ENCODE peak calls at places on chromosomes 13 and 19, in nine cellular contexts. S, U, N, H, J, B, K, M and Q are unnamed samples.

GRCh38 chr19:32345261-32346207 is at the start of gene ZNF507:
- DNase-seq in S (no peak), U (peak), N (peak), H (peak), J (peak), B (peak), K (peak), M (no peak), Q (peak)

GRCh38 chr13:33015791-33016323 is 366 bp upstream of the KL start:
- DNase-seq in S (no peak), U (no peak), N (no peak), H (peak), J (no peak), B (no peak), K (no peak), M (no peak), Q (no peak)

GRCh38 chr13:83221813-83222241 is 660.4 kb downstream of the SLITRK1 start:
- DNase-seq in S (peak), U (no peak), N (peak), H (no peak), J (no peak), B (no peak), K (no peak), M (peak), Q (no peak)

GRCh38 chr13:32211788-32212187 is 103.4 kb downstream of the ZAR1L start:
- DNase-seq in S (peak), U (no peak), N (peak), H (no peak), J (no peak), B (no peak), K (no peak), M (peak), Q (no peak)

GRCh38 chr13:24288870-24289269 is 20.5 kb upstream of the C1QTNF9 start:
- DNase-seq in S (no peak), U (no peak), N (no peak), H (no peak), J (no peak), B (no peak), K (no peak), M (peak), Q (no peak)

GRCh38 chr13:23922005-23922932 is 25.0 kb upstream of the C1QTNF9B start:
- DNase-seq in S (no peak), U (no peak), N (peak), H (no peak), J (no peak), B (no peak), K (no peak), M (no peak), Q (no peak)

GRCh38 chr13:110265682-110266430 is 41.1 kb downstream of the COL4A1 start:
- DNase-seq in S (no peak), U (peak), N (peak), H (no peak), J (no peak), B (peak), K (no peak), M (no peak), Q (no peak)

GRCh38 chr13:43071824-43072223 is 48.4 kb downstream of the DNAJC15 start:
- DNase-seq in S (no peak), U (no peak), N (no peak), H (no peak), J (no peak), B (no peak), K (no peak), M (no peak), Q (no peak)

GRCh38 chr19:41263042-41263849 is 926 bp upstream of the HNRNPUL1 start:
- DNase-seq in S (no peak), U (peak), N (peak), H (peak), J (peak), B (peak), K (peak), M (peak), Q (peak)

GRCh38 chr13:47959468-47960088 is 41.5 kb downstream of the SUCLA2 start:
- DNase-seq in S (no peak), U (no peak), N (no peak), H (no peak), J (no peak), B (no peak), K (no peak), M (no peak), Q (no peak)

GRCh38 chr19:40217027-40217810 is 965 bp downstream of the TTC9B start:
- DNase-seq in S (no peak), U (peak), N (no peak), H (peak), J (no peak), B (no peak), K (no peak), M (no peak), Q (no peak)

GRCh38 chr19:4083677-4084546 is 17.2 kb upstream of the ZBTB7A start:
- DNase-seq in S (no peak), U (peak), N (no peak), H (peak), J (no peak), B (no peak), K (peak), M (no peak), Q (peak)

GRCh38 chr13:101576452-101576851 is 124.0 kb downstream of the ITGBL1 start:
- DNase-seq in S (peak), U (no peak), N (peak), H (no peak), J (no peak), B (no peak), K (no peak), M (no peak), Q (no peak)

GRCh38 chr13:82833928-82834327 is 1048.3 kb downstream of the SLITRK1 start:
- DNase-seq in S (peak), U (no peak), N (peak), H (no peak), J (no peak), B (no peak), K (no peak), M (no peak), Q (no peak)

GRCh38 chr19:52673014-52673413 is 34.9 kb upstream of the ZNF83 start:
- DNase-seq in S (no peak), U (no peak), N (peak), H (no peak), J (no peak), B (no peak), K (no peak), M (no peak), Q (no peak)

GRCh38 chr19:45913874-45914830 is at the start of gene NANOS2:
- DNase-seq in S (no peak), U (peak), N (no peak), H (no peak), J (peak), B (peak), K (no peak), M (no peak), Q (no peak)

GRCh38 chr13:29546662-29547061 is 48.8 kb downstream of the SLC7A1 start:
- DNase-seq in S (no peak), U (no peak), N (no peak), H (no peak), J (no peak), B (no peak), K (no peak), M (no peak), Q (no peak)

GRCh38 chr13:97810152-97810551 is 143.3 kb upstream of the IPO5 start:
- DNase-seq in S (no peak), U (no peak), N (peak), H (no peak), J (no peak), B (no peak), K (no peak), M (no peak), Q (no peak)
- TF ChIP-seq CTCF in S (peak), U (peak), N (peak), H (peak), J (peak), B (peak), K (no peak), M (peak), Q (no peak)

DNA sequence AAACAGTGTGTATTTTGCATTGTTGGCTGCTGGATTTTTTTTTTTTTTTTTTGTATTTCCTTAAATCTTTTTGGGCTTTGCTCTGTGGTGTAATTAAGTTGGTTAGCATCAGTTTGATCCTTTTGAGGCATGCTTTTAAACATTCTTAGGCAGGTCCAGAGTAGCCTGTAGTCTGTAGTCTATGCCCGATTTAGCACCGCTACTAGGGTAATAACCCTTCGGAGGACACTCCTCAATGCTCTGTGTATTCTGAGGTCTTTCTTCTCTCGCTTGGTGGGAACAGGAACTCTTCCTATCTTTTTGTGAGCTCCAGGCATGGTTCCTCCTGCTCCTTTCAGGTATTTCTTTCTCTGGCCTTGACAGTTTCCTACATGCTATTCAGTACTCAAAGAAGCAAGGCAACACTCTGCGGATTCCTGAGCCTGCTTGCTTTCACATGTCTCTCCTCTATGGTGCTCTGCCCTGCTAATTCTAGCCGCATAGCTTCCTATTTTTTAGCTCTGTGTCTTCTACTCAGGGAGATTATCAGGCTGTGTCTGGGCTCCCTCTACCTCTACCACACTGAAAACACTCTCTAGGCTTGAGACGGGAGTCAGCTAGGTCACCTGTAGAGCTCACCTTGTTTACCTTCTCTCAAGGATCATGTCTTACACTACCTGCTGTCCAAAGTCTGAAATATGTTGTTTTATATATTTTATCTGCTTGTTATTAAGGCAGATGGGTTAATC is 195.1 kb downstream of the NDFIP2 start:
- DNase-seq in S (no peak), U (no peak), N (no peak), H (no peak), J (no peak), B (no peak), K (no peak), M (no peak), Q (no peak)
- TF ChIP-seq CTCF in S (no peak), U (no peak), N (no peak), H (no peak), J (no peak), B (no peak), K (no peak), M (no peak), Q (no peak)

GRCh38 chr19:15072930-15073647 is 8.9 kb upstream of the OR1I1 start:
- DNase-seq in S (no peak), U (no peak), N (no peak), H (no peak), J (no peak), B (peak), K (no peak), M (peak), Q (no peak)
- TF ChIP-seq CTCF in S (no peak), U (no peak), N (no peak), H (no peak), J (peak), B (peak), K (no peak), M (no peak), Q (no peak)

DNA sequence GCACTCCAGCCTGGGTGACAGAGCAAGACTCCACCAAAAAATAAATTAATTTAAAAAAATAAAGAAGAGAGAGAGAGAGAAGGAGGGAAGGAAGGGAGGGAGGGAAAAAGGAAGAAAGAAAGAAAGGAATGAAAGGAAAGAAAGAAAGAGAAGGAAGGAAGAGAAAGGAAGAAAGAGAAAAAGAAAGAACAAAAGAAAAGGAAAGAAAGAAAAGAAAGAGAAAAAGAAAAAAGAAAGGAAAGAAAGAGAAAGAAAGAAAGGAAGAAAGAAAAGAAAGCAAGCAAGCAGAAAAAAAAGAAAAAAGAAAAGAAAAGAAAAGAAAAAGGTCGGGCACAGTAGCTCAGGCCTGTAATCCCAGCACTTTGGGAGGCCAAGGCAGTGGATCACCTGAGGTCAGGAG is 14.9 kb upstream of the ZNRF4 start:
- DNase-seq in S (no peak), U (no peak), N (no peak), H (no peak), J (no peak), B (no peak), K (no peak), M (no peak), Q (no peak)
- TF ChIP-seq CTCF in S (no peak), U (no peak), N (no peak), H (no peak), J (no peak), B (no peak), K (no peak), M (no peak), Q (no peak)

GRCh38 chr19:8630796-8631424 is 477 bp downstream of the NFILZ start:
- DNase-seq in S (no peak), U (no peak), N (no peak), H (no peak), J (no peak), B (no peak), K (no peak), M (no peak), Q (no peak)
- TF ChIP-seq CTCF in S (no peak), U (no peak), N (no peak), H (no peak), J (no peak), B (no peak), K (no peak), M (no peak), Q (no peak)

GRCh38 chr13:27915301-27916207 is 4.2 kb upstream of the PDX1 start:
- DNase-seq in S (no peak), U (no peak), N (no peak), H (no peak), J (no peak), B (no peak), K (no peak), M (no peak), Q (no peak)

GRCh38 chr13:27919299-27919933 is 384 bp upstream of the PDX1 start:
- DNase-seq in S (no peak), U (no peak), N (no peak), H (no peak), J (no peak), B (no peak), K (no peak), M (no peak), Q (no peak)

GRCh38 chr13:27918041-27918917 is 1.5 kb upstream of the PDX1 start:
- DNase-seq in S (no peak), U (no peak), N (no peak), H (no peak), J (no peak), B (no peak), K (no peak), M (no peak), Q (no peak)

GRCh38 chr13:27918918-27919255 is 913 bp upstream of the PDX1 start:
- DNase-seq in S (no peak), U (no peak), N (no peak), H (no peak), J (no peak), B (no peak), K (no peak), M (no peak), Q (no peak)

DNA sequence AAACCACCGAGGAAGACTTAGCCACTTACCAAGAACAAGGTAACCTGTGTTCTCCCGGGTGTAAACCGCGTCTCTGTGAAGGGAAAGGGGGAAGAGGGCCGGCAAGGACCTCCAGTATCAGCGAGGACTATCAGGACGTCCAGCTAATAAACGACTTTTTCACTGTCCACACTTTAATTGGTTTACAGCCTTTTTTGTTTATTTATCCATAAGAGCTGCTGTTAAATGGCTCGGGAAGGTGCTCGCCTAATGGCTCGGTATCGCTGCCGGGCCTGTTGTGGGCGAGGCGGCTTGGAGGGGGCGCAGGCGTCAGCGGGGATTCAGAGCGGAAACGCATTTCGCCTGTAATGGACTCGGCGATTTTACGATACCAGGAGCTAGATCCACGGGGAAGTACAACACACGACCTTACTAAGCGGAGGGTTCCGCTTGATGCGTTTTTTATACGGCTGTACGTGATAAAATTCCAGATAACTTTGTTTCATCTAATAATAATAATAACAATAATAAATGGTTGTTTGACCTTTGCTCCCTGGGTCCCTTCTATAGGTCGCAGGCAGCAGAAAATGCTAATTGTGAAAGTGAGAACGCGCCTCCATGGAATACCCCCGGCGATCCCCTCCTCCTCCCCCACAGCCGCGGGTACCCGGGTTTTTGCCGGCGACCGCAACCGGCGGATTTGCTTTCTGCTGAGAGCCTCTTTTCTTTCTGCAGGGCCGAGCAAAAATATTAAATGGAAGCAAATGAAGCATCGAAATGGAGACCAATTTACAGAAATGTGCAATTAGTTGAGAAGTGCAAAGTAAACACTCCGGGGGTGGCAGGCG is 2.5 kb upstream of the PDX1 start:
- DNase-seq in S (no peak), U (no peak), N (no peak), H (no peak), J (no peak), B (no peak), K (no peak), M (no peak), Q (no peak)
- TF ChIP-seq CTCF in S (no peak), U (no peak), N (no peak), H (no peak), J (no peak), B (no peak), K (no peak), M (no peak), Q (no peak)

GRCh38 chr19:54415901-54416621 is 797 bp downstream of the TTYH1 start:
- DNase-seq in S (no peak), U (no peak), N (no peak), H (no peak), J (no peak), B (no peak), K (no peak), M (no peak), Q (no peak)

GRCh38 chr19:54414156-54414555 is 1.1 kb upstream of the TTYH1 start:
- DNase-seq in S (no peak), U (no peak), N (no peak), H (no peak), J (no peak), B (no peak), K (no peak), M (no peak), Q (no peak)

GRCh38 chr19:54416695-54417491 is 1.6 kb downstream of the TTYH1 start:
- DNase-seq in S (no peak), U (no peak), N (no peak), H (no peak), J (no peak), B (no peak), K (no peak), M (no peak), Q (no peak)

GRCh38 chr19:54412877-54413276 is 2.4 kb upstream of the TTYH1 start:
- DNase-seq in S (no peak), U (no peak), N (no peak), H (no peak), J (no peak), B (no peak), K (no peak), M (no peak), Q (no peak)

DNA sequence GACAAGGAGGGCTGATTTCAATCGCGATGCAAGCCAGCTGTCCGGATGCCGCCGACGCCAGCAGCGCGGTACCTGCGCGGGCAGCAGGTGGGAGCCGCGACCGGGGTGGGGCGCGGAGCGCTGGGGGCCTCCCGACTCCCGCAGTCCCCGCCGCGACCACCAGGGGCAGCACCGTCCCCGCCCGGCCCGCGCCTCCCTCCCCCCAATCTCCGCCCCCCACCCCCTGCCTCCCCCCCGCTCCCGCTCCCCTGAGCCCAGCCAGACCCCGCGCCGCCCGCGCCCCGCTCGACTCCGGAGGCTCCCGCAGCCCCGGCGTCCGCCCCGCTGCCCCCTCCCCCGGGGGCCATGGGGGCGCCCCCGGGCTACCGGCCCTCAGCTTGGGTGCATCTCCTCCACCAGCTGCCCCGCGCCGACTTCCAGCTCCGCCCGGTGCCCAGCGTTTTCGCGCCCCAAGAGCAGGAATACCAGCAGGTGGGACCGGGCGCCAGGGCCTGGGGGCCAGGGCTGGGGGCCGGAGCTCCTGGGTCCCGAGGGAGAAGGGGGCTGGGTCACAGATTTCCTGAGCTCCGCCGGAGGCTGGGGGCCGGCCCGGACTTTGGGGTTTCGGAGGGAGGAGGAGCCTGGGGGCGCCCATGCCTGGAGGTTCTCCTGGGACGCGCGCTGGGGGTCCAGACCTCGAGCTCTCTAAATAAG is at the start of gene TTYH1:
- DNase-seq in S (no peak), U (no peak), N (no peak), H (no peak), J (peak), B (no peak), K (peak), M (no peak), Q (peak)
- TF ChIP-seq CTCF in S (no peak), U (peak), N (no peak), H (peak), J (peak), B (no peak), K (peak), M (no peak), Q (no peak)

DNA sequence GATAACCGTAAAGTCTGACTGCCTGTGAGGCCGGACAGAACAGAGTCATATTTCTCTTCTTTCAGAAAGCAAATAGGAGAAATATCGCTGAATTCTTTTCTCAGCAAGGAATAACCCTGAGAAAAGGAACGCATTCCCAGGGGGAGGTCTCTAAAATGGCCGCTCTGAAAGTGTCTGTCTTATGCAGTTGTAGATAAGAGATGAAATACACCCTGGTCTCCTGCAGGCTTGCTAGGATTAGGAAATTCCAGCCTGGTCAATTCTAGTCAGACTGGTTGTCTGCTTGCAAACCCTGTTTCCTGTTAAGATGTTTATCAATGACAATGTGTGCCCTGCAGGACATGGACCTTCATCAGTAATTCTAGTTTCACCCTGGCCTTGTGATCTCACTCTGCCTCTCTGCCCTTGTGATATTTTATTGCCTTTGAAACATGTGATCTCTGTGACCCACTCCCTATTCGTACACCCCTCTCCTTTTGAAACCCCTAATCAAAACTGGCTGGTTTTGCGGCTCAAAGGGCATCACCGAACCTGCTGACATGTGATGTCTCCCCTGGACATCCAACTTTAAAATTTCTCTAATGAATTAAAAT is 934.8 kb upstream of the SPRY2 start:
- DNase-seq in S (no peak), U (no peak), N (no peak), H (no peak), J (no peak), B (peak), K (no peak), M (no peak), Q (no peak)
- TF ChIP-seq CTCF in S (no peak), U (no peak), N (no peak), H (no peak), J (no peak), B (no peak), K (no peak), M (no peak), Q (no peak)

GRCh38 chr13:26873174-26873698 is 112.7 kb upstream of the GPR12 start:
- DNase-seq in S (no peak), U (no peak), N (no peak), H (no peak), J (no peak), B (no peak), K (no peak), M (no peak), Q (no peak)
- TF ChIP-seq CTCF in S (no peak), U (peak), N (no peak), H (peak), J (no peak), B (no peak), K (no peak), M (no peak), Q (no peak)

GRCh38 chr19:6971366-6971765 is 49.9 kb downstream of the MBD3L2B start:
- DNase-seq in S (no peak), U (no peak), N (peak), H (no peak), J (no peak), B (no peak), K (no peak), M (no peak), Q (no peak)
- TF ChIP-seq CTCF in S (no peak), U (no peak), N (no peak), H (no peak), J (no peak), B (no peak), K (no peak), M (no peak), Q (no peak)